ENCODE peak calls at places on chromosomes 11 and 22, in five cellular contexts. Y is MCF 10A; A is activated effector memory CD4-positive, alpha-beta T cell treated with anti-CD3 and anti-CD28 coated beads, Interleukin-2, amount 50 U/mL, for 16 hours; I is NCI-H526; U is ELR. V is an unnamed sample.

GRCh38 chr11:33520103-33520502 is 180.5 kb downstream of the C11orf91 start:
- DNase-seq in Y (no peak), A (no peak), I (no peak), U (no peak), V (no peak)

GRCh38 chr11:19934828-19935259 is 222.2 kb downstream of the NAV2 start:
- DNase-seq in A (no peak), U (peak), Y (no peak), I (peak), V (peak)

GRCh38 chr11:68266121-68266891 is 5.5 kb downstream of the C11orf24 start:
- DNase-seq in U (no peak), A (no peak), Y (no peak), I (no peak), V (no peak)

GRCh38 chr22:50626856-50627451 is 998 bp downstream of the ARSA start:
- DNase-seq in U (no peak), A (peak), Y (no peak), I (no peak), V (no peak)

GRCh38 chr11:113553905-113554304 is 78.7 kb upstream of the DRD2 start:
- DNase-seq in I (peak), A (no peak), Y (no peak), U (peak), V (peak)

GRCh38 chr11:10310301-10310841 is 5.5 kb downstream of the ADM start:
- DNase-seq in I (no peak), Y (no peak), U (peak), A (no peak), V (no peak)

GRCh38 chr11:60840711-60841430 is 1.0 kb upstream of the CCDC86 start:
- DNase-seq in U (peak), A (no peak), Y (peak), I (no peak), V (peak)

GRCh38 chr11:119689318-119689717 is 39.7 kb downstream of the NECTIN1 start:
- DNase-seq in U (no peak), Y (no peak), A (no peak), I (no peak), V (no peak)

GRCh38 chr22:32776800-32777199 is 24.7 kb upstream of the TIMP3 start:
- DNase-seq in Y (no peak), A (no peak), I (no peak), U (no peak), V (no peak)

V was measured in Daoy.